ENCODE peak calls at places on chromosomes 12 and 14, in five cellular contexts. One of them, this sample, is unnamed.

GRCh38 chr12:124923906-124924734 is 9.7 kb upstream of the UBC start:
- DNase-seq in HFF-Myc: no peak
- DNase-seq in AG09319: no peak
- DNase-seq in heart right ventricle: no peak
- DNase-seq in mammary epithelial cell: peak; percentile 70
- DNase-seq in this sample: no peak

GRCh38 chr14:95953111-95953724 is 76.6 kb downstream of the TUNAR start:
- DNase-seq in mammary epithelial cell: no peak
- DNase-seq in HFF-Myc: peak; percentile 1
- DNase-seq in AG09319: no peak
- DNase-seq in heart right ventricle: no peak
- DNase-seq in this sample: no peak

GRCh38 chr14:44297437-44297836 is 209.6 kb downstream of the FSCB start:
- DNase-seq in mammary epithelial cell: no peak
- DNase-seq in heart right ventricle: no peak
- DNase-seq in HFF-Myc: no peak
- DNase-seq in AG09319: no peak
- DNase-seq in this sample: no peak

GRCh38 chr12:62211510-62211909 is 48.7 kb upstream of the USP15 start:
- DNase-seq in heart right ventricle: no peak
- DNase-seq in HFF-Myc: no peak
- DNase-seq in AG09319: no peak
- DNase-seq in mammary epithelial cell: no peak
- DNase-seq in this sample: no peak

GRCh38 chr14:97120204-97121120 is 323.3 kb downstream of the VRK1 start:
- DNase-seq in mammary epithelial cell: no peak
- DNase-seq in HFF-Myc: no peak
- DNase-seq in heart right ventricle: no peak
- DNase-seq in AG09319: no peak
- DNase-seq in this sample: no peak

GRCh38 chr12:125453751-125454150 is 388.5 kb downstream of the AACS start:
- DNase-seq in mammary epithelial cell: no peak
- DNase-seq in AG09319: no peak
- DNase-seq in HFF-Myc: no peak
- DNase-seq in heart right ventricle: no peak
- DNase-seq in this sample: no peak

GRCh38 chr12:60266381-60266852 is 670.6 kb downstream of the SLC16A7 start:
- DNase-seq in heart right ventricle: no peak
- DNase-seq in mammary epithelial cell: peak; percentile 74
- DNase-seq in AG09319: no peak
- DNase-seq in HFF-Myc: no peak
- DNase-seq in this sample: no peak

GRCh38 chr12:53782093-53782703 is 30.4 kb upstream of the CISTR start:
- DNase-seq in HFF-Myc: no peak
- DNase-seq in mammary epithelial cell: no peak
- DNase-seq in AG09319: no peak
- DNase-seq in heart right ventricle: no peak
- DNase-seq in this sample: no peak

GRCh38 chr12:58540480-58541299 is 379.6 kb downstream of the LRIG3 start:
- DNase-seq in HFF-Myc: peak; percentile 91
- DNase-seq in AG09319: peak; percentile 79
- DNase-seq in heart right ventricle: peak; percentile 40
- DNase-seq in mammary epithelial cell: peak; percentile 62
- DNase-seq in this sample: peak; percentile 76

GRCh38 chr12:85279449-85280137 is 427 bp upstream of the ALX1 start:
- DNase-seq in mammary epithelial cell: no peak
- DNase-seq in heart right ventricle: peak; percentile 4
- DNase-seq in AG09319: no peak
- DNase-seq in HFF-Myc: no peak
- DNase-seq in this sample: no peak

GRCh38 chr14:105196228-105196960 is 15.3 kb upstream of the NUDT14 start:
- DNase-seq in heart right ventricle: peak; percentile 74
- DNase-seq in HFF-Myc: no peak
- DNase-seq in mammary epithelial cell: no peak
- DNase-seq in AG09319: no peak
- DNase-seq in this sample: no peak

GRCh38 chr14:105192866-105193731 is 12.0 kb upstream of the NUDT14 start:
- DNase-seq in HFF-Myc: no peak
- DNase-seq in AG09319: no peak
- DNase-seq in heart right ventricle: peak; percentile 54
- DNase-seq in mammary epithelial cell: no peak
- DNase-seq in this sample: no peak

GRCh38 chr14:105195051-105195450 is 13.9 kb upstream of the NUDT14 start:
- DNase-seq in HFF-Myc: no peak
- DNase-seq in AG09319: no peak
- DNase-seq in heart right ventricle: no peak
- DNase-seq in mammary epithelial cell: no peak
- DNase-seq in this sample: no peak

GRCh38 chr14:105195533-105196227 is 14.6 kb upstream of the NUDT14 start:
- DNase-seq in AG09319: no peak
- DNase-seq in heart right ventricle: no peak
- DNase-seq in mammary epithelial cell: no peak
- DNase-seq in HFF-Myc: no peak
- DNase-seq in this sample: no peak

DNA sequence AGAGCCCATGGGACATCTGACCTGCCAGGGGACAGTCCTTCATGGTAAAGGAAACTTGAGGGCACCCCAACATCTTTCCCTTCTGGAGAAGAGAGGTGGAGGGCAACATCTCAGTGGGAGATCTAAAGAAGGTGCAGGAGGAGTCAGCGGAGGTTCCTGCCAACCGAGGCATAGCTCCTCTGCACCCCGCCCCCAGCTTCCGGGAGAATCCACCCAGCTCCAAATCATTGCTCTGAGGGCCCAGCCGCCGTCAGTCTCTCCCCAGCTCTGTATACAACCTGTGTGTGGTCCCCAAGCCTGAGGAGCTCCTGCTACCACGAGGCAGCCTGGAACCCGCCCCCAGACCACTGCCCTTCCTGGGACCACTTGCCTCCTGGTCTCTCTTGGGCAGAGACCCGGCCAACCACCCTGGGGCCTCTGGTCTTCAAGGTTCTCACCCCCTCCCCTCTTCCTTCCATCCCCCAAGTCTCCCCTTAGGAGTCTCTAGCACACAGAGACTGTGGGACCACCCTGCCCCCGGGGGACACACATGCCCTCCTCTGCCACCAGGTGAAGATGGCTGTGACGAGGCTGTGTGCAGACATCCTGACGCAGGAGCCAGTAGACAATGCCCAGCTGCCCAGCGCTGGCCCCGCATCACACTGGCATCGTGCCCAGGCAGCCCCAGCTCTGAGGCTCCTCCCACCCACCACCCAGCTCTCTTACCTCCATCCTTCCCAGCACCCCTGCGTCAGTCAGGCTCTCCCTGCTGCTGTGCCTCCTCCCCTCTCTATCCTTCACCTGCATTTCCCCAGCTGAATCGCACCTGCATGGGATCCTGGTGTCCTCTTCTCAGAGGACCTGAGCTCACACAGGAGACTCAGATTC is 13.0 kb upstream of the NUDT14 start:
- DNase-seq in AG09319: no peak
- DNase-seq in heart right ventricle: no peak
- DNase-seq in mammary epithelial cell: no peak
- DNase-seq in HFF-Myc: no peak
- DNase-seq in this sample: no peak
- TF ChIP-seq CTCF in AG09319: no peak
- TF ChIP-seq CTCF in heart right ventricle: no peak
- TF ChIP-seq CTCF in mammary epithelial cell: no peak
- TF ChIP-seq CTCF in HFF-Myc: no peak
- TF ChIP-seq CTCF in this sample: no peak

GRCh38 chr14:73785834-73786631 is 65.6 kb upstream of the PTGR2 start:
- DNase-seq in heart right ventricle: peak; percentile 73
- DNase-seq in HFF-Myc: peak; percentile 56
- DNase-seq in AG09319: peak; percentile 89
- DNase-seq in mammary epithelial cell: peak; percentile 84
- DNase-seq in this sample: peak; percentile 89
- TF ChIP-seq CTCF in heart right ventricle: no peak
- TF ChIP-seq CTCF in HFF-Myc: no peak
- TF ChIP-seq CTCF in AG09319: peak; percentile 16
- TF ChIP-seq CTCF in mammary epithelial cell: peak; percentile 38
- TF ChIP-seq CTCF in this sample: peak; percentile 39

GRCh38 chr12:3303410-3304136 is 187.4 kb upstream of the PRMT8 start:
- DNase-seq in heart right ventricle: no peak
- DNase-seq in mammary epithelial cell: peak; percentile 68
- DNase-seq in AG09319: no peak
- DNase-seq in HFF-Myc: no peak
- DNase-seq in this sample: no peak
- TF ChIP-seq CTCF in heart right ventricle: no peak
- TF ChIP-seq CTCF in mammary epithelial cell: peak; percentile 75
- TF ChIP-seq CTCF in AG09319: no peak
- TF ChIP-seq CTCF in HFF-Myc: peak; percentile 24
- TF ChIP-seq CTCF in this sample: no peak

GRCh38 chr14:61602733-61603077 is 92.6 kb upstream of the HIF1A start:
- DNase-seq in mammary epithelial cell: no peak
- DNase-seq in heart right ventricle: no peak
- DNase-seq in AG09319: no peak
- DNase-seq in HFF-Myc: no peak
- DNase-seq in this sample: no peak
- TF ChIP-seq CTCF in mammary epithelial cell: no peak
- TF ChIP-seq CTCF in heart right ventricle: no peak
- TF ChIP-seq CTCF in AG09319: no peak
- TF ChIP-seq CTCF in HFF-Myc: no peak
- TF ChIP-seq CTCF in this sample: no peak

DNA sequence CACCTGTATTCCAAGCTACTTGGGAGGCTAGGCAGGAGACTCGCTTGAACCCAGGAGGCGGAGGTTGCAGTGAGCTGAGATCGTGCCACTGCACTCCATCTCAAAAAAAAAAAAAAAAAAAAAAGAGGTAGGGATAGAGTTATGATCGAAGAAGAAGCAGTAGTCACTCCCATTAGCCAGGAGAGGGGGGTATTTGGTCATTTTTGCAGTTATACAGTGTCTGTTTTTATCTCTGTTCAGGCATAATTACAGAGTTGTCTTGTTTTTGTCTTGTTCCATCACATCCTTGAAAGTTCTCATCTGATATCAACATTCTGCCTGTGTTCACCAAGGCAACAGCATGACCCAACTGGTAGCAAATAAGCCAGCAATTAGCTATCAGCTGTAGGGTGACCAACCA is 98.5 kb upstream of the TMPO start:
- DNase-seq in mammary epithelial cell: peak; percentile 8
- DNase-seq in HFF-Myc: no peak
- DNase-seq in heart right ventricle: no peak
- DNase-seq in AG09319: no peak
- DNase-seq in this sample: no peak
- TF ChIP-seq CTCF in mammary epithelial cell: peak; percentile 46
- TF ChIP-seq CTCF in HFF-Myc: peak; percentile 39
- TF ChIP-seq CTCF in heart right ventricle: peak; percentile 37
- TF ChIP-seq CTCF in AG09319: peak; percentile 32
- TF ChIP-seq CTCF in this sample: no peak

GRCh38 chr12:120231316-120232011 is 30.6 kb upstream of the RPLP0 start:
- DNase-seq in AG09319: peak; percentile 50
- DNase-seq in heart right ventricle: no peak
- DNase-seq in HFF-Myc: peak; percentile 94
- DNase-seq in mammary epithelial cell: peak; percentile 97
- DNase-seq in this sample: peak; percentile 73
- TF ChIP-seq CTCF in AG09319: no peak
- TF ChIP-seq CTCF in heart right ventricle: no peak
- TF ChIP-seq CTCF in HFF-Myc: peak; percentile 30
- TF ChIP-seq CTCF in mammary epithelial cell: peak; percentile 21
- TF ChIP-seq CTCF in this sample: no peak

This sample was measured in uterus.